ENCODE peak calls at places on chromosomes 16 and 17, in four cellular contexts. W, P, M and R are unnamed samples.

GRCh38 chr16:4649744-4650442 is 25.3 kb downstream of the MGRN1 start:
- DNase-seq in P (no peak), W (no peak), M (no peak), R (no peak)

GRCh38 chr16:88785106-88785924 is at the start of gene PIEZO1:
- DNase-seq in W (peak; percentile 72), P (peak; percentile 70), M (no peak), R (peak; percentile 88)

GRCh38 chr17:72515291-72516065 is 394.7 kb downstream of the SOX9 start:
- DNase-seq in M (no peak), W (no peak), P (peak; percentile 36), R (peak; percentile 9)

GRCh38 chr17:79137791-79138190 is 63.2 kb downstream of the ENGASE start:
- DNase-seq in W (no peak), M (no peak), P (no peak), R (no peak)

GRCh38 chr17:67390006-67390645 is 13.0 kb downstream of the PITPNC1 start:
- DNase-seq in P (no peak), M (no peak), W (no peak), R (no peak)

GRCh38 chr17:75876190-75876937 is 2.0 kb downstream of the TRIM47 start:
- DNase-seq in M (peak; percentile 97), W (no peak), P (peak; percentile 71), R (no peak)

GRCh38 chr16:4381935-4382794 is 10.5 kb downstream of the VASN start:
- DNase-seq in W (no peak), M (no peak), P (no peak), R (no peak)

GRCh38 chr16:17289050-17289449 is 181.7 kb downstream of the XYLT1 start:
- DNase-seq in M (no peak), P (no peak), W (no peak), R (no peak)

GRCh38 chr16:51952500-51952899 is 594.4 kb downstream of the TOX3 start:
- DNase-seq in P (no peak), M (no peak), W (no peak), R (no peak)

GRCh38 chr17:47603830-47604229 is 45.9 kb upstream of the KPNB1 start:
- DNase-seq in P (no peak), M (no peak), W (no peak), R (no peak)

GRCh38 chr16:57084257-57084770 is 8.1 kb upstream of the CPNE2 start:
- DNase-seq in M (peak; percentile 54), P (peak; percentile 84), W (peak; percentile 74), R (peak; percentile 82)

GRCh38 chr17:45367216-45367615 is 50.4 kb upstream of the MAP3K14 start:
- DNase-seq in M (no peak), W (no peak), P (no peak), R (no peak)

GRCh38 chr17:55726440-55726839 is 3.8 kb upstream of the TMEM100 start:
- DNase-seq in M (no peak), P (no peak), W (peak; percentile 70), R (peak; percentile 99)

GRCh38 chr16:2966803-2967184 is 2.4 kb upstream of the PAQR4 start:
- DNase-seq in W (no peak), P (peak; percentile 29), M (no peak), R (peak; percentile 47)

GRCh38 chr16:52929478-52929877 is 123.2 kb downstream of the CHD9NB start:
- DNase-seq in M (no peak), W (no peak), P (no peak), R (no peak)

GRCh38 chr17:80063815-80064585 is 27.6 kb downstream of the CCDC40 start:
- DNase-seq in W (no peak), P (no peak), M (peak; percentile 81), R (peak; percentile 53)

GRCh38 chr17:82929011-82929622 is 89.3 kb upstream of the ZNF750 start:
- DNase-seq in M (no peak), P (no peak), W (no peak), R (no peak)

GRCh38 chr16:379183-379960 is 2.4 kb downstream of the PGAP6 start:
- DNase-seq in W (no peak), M (no peak), P (no peak), R (no peak)

GRCh38 chr16:58456193-58456592 is 43.8 kb upstream of the NDRG4 start:
- DNase-seq in P (no peak), W (no peak), M (peak; percentile 93), R (no peak)

GRCh38 chr17:58325289-58325726 is 3.3 kb downstream of the TSPOAP1 start:
- DNase-seq in P (peak; percentile 68), W (no peak), M (no peak), R (no peak)

GRCh38 chr16:74226361-74226979 is 70.1 kb upstream of the PSMD7 start:
- DNase-seq in M (no peak), P (peak; percentile 45), W (no peak), R (peak; percentile 1)

GRCh38 chr17:75262112-75262606 is 480 bp downstream of the MRPS7 start:
- DNase-seq in P (peak; percentile 57), M (peak; percentile 34), W (no peak), R (no peak)

GRCh38 chr17:75565066-75565465 is 22.5 kb upstream of the MYO15B start:
- DNase-seq in W (no peak), P (no peak), M (no peak), R (peak; percentile 81)

GRCh38 chr16:9124908-9125584 is 33.6 kb downstream of the HAPSTR1 start:
- DNase-seq in W (no peak), M (no peak), P (no peak), R (no peak)
- TF ChIP-seq CTCF in W (peak; percentile 4), M (no peak), P (no peak), R (no peak)

GRCh38 chr17:20273741-20274500 is 193.4 kb downstream of the LGALS9B start:
- DNase-seq in W (no peak), P (no peak), M (no peak), R (no peak)
- H3K4me3 ChIP-seq in W (no peak overlapping the region), P (no peak overlapping the region), M (no peak overlapping the region), R (no peak overlapping the region)

DNA sequence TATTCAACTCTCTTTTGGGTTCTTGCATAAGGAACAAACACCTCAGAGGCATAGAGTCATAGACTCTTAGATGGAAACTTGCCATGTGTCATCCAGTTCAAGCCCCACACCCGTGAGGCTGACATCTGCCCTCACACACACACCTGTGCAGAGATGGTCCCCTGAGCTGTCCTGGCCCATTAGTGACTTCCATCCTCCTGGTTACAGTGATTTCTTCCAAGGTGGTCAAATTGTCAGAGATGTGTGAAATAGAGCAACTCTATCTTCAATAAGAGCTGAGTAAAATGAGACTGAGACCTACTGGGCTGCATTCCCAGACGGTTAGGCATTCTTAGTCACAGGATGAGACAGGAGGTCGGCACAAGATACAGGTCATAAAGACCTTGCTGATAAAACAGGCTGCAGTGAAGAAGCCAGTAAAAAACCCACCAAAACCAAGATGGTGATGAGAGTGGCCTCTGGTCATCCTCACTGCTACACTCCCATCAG is 342.2 kb upstream of the TNRC6C start:
- DNase-seq in W (no peak), M (no peak), P (no peak), R (peak; percentile 56)
- TF ChIP-seq CTCF in W (no peak), M (no peak), P (no peak), R (no peak)

GRCh38 chr17:63435681-63436522 is 10.2 kb downstream of the CYB561 start:
- DNase-seq in P (no peak), W (no peak), M (no peak), R (no peak)
- H3K4me3 ChIP-seq in P (no peak overlapping the region), W (no peak overlapping the region), M (no peak overlapping the region), R (no peak overlapping the region)

GRCh38 chr16:67655363-67655762 is 4.7 kb downstream of the ACD start:
- DNase-seq in W (no peak), M (no peak), P (no peak), R (no peak)

GRCh38 chr16:67654069-67654911 is 5.8 kb downstream of the ACD start:
- DNase-seq in W (no peak), M (no peak), P (no peak), R (no peak)

GRCh38 chr16:67652578-67653130 is 7.4 kb downstream of the ACD start:
- DNase-seq in P (peak; percentile 88), W (no peak), M (no peak), R (no peak)

GRCh38 chr16:67651847-67652246 is 6.9 kb downstream of the CARMIL2 start:
- DNase-seq in W (no peak), P (no peak), M (no peak), R (no peak)

GRCh38 chr16:67653131-67654068 is 6.7 kb downstream of the ACD start:
- DNase-seq in M (no peak), W (no peak), P (peak; percentile 51), R (no peak)
- TF ChIP-seq CTCF in M (no peak), W (no peak), P (peak; percentile 40), R (no peak)

GRCh38 chr16:31404353-31405064 is 11.4 kb downstream of the ITGAD start:
- DNase-seq in P (no peak), W (no peak), M (no peak), R (no peak)

GRCh38 chr16:31400191-31400590 is 7.1 kb downstream of the ITGAD start:
- DNase-seq in P (no peak), M (no peak), W (no peak), R (no peak)

GRCh38 chr16:31401436-31401835 is 8.3 kb downstream of the ITGAD start:
- DNase-seq in M (no peak), W (no peak), P (no peak), R (no peak)

GRCh38 chr16:31402687-31403086 is 9.6 kb downstream of the ITGAD start:
- DNase-seq in M (no peak), W (no peak), P (no peak), R (peak; percentile 25)

DNA sequence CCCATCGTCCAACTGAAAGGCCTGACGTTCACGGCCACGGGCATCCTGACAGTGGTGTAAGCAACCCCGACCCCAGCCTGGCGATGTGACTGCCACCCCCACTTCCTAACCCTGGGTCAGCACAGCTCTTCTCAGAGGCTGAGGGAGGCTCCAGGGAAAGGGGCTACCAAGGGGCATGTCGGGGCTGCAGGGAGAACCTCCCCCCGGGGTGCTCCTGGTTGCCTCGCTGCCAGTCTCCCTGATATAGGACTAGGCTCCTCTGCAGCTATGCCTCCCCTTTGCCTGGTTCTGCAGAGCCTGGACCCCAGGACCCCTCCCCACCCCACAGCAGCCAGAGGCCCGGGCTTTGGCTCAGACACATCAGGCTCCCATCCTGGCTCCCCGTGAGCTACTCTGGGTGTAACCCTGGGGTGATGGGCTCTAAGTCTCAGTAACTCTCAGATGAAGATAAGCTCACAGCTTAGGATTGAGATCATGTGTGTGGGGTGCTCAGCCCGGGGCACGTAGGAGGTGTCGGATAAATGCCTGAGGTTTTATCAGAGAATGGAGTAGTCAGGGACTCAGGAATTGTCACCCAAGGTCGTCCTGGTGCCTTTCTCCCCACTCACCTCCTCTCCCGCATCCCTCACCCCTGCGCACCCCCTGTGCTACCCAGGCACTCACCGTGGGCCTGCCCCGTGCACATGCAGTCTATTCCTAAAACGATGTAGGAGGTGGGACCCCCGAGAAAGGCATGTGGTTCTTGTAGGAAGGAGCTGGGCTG is 10.6 kb downstream of the ITGAD start:
- DNase-seq in P (no peak), W (no peak), M (no peak), R (no peak)
- H3K4me3 ChIP-seq in P (no peak overlapping the region), W (peak overlapping the region; percentile 27), M (peak overlapping the region; percentile 39), R (no peak overlapping the region)

GRCh38 chr16:50671644-50672260 is 9.4 kb downstream of the SNX20 start:
- DNase-seq in M (peak; percentile 36), W (no peak), P (peak; percentile 52), R (peak; percentile 15)
- TF ChIP-seq CTCF in M (peak; percentile 67), W (peak; percentile 41), P (peak; percentile 83), R (peak; percentile 31)